ENCODE peak calls at places on chromosomes 12 and 14, in four cellular contexts. W is aorta, J is sigmoid colon, C is upper lobe of right lung. K is an unnamed sample.

GRCh38 chr12:6328045-6328779 is 13.7 kb downstream of the TNFRSF1A start:
- DNase-seq in C (no peak), J (no peak), W (no peak), K (no peak)

GRCh38 chr14:58747181-58747580 is 109.4 kb downstream of the DACT1 start:
- DNase-seq in C (peak; percentile 73), J (peak; percentile 84), W (no peak), K (no peak)

GRCh38 chr12:10701226-10701681 is 21.9 kb downstream of the YBX3 start:
- DNase-seq in W (no peak), J (no peak), C (no peak), K (no peak)

GRCh38 chr12:20421338-20421890 is 53.1 kb downstream of the PDE3A start:
- DNase-seq in C (no peak), W (no peak), J (no peak), K (no peak)

GRCh38 chr14:79407572-79407971 is 803.7 kb downstream of the DIO2 start:
- DNase-seq in C (no peak), J (no peak), W (no peak), K (no peak)

GRCh38 chr14:53828820-53829219 is 127.8 kb downstream of the BMP4 start:
- DNase-seq in W (no peak), C (no peak), J (no peak), K (no peak)

GRCh38 chr12:113246478-113247122 is 25.3 kb downstream of the TPCN1 start:
- DNase-seq in W (no peak), J (no peak), C (no peak), K (peak; percentile 64)

GRCh38 chr14:99780690-99781089 is 12.5 kb upstream of the EML1 start:
- DNase-seq in W (no peak), C (no peak), J (no peak), K (no peak)

GRCh38 chr14:55160989-55161388 is 30.4 kb downstream of the DLGAP5 start:
- DNase-seq in C (no peak), W (no peak), J (no peak), K (peak; percentile 15)

GRCh38 chr14:104110491-104111209 is 25.1 kb downstream of the ASPG start:
- DNase-seq in C (peak; percentile 63), J (no peak), W (peak; percentile 77), K (peak; percentile 63)

GRCh38 chr14:61537567-61538463 is 157.5 kb upstream of the HIF1A start:
- DNase-seq in W (no peak), J (no peak), C (no peak), K (peak; percentile 62)

GRCh38 chr14:106786697-106787096 is 1260.3 kb downstream of the TMEM121 start:
- DNase-seq in C (no peak), J (no peak), W (no peak), K (no peak)

GRCh38 chr12:54300732-54301427 is at the start of gene NFE2:
- DNase-seq in J (no peak), C (peak; percentile 83), W (peak; percentile 88), K (peak; percentile 90)

GRCh38 chr12:90004319-90005074 is 295.9 kb upstream of the ATP2B1 start:
- DNase-seq in J (no peak), C (no peak), W (no peak), K (peak; percentile 2)

DNA sequence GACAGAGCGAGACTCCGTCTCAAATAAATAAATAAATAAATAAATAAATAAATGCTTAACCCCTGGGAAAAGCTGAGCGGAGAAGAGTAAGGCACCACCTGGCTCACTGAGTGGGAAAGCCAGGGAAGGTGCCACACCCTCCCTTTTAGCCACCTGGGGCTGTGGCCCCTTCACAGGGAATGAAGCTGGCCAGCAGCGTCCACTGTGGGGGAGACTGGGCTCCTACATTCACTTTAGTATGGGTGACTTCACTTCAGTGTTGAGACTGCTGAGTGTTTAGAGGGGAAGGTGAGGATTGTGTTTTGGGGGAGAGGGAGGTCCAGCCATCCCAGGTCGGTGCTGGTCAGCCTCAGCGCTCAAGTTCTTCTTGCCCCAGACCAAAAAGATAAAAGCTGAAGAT is 1.5 kb downstream of the NAB2 start:
- DNase-seq in C (no peak), J (peak; percentile 66), W (peak; percentile 57), K (peak; percentile 30)
- H3K4me3 ChIP-seq in C (peak overlapping the region; percentile 88), J (peak overlapping the region; percentile 88), W (peak overlapping the region; percentile 92), K (no peak overlapping the region)

GRCh38 chr14:89307409-89307808 is 109.6 kb downstream of the FOXN3 start:
- DNase-seq in J (no peak), W (no peak), C (no peak), K (no peak)
- H3K4me3 ChIP-seq in J (no peak overlapping the region), W (no peak overlapping the region), C (no peak overlapping the region), K (no peak overlapping the region)

GRCh38 chr12:57625261-57626032 is 7.6 kb downstream of the B4GALNT1 start:
- DNase-seq in C (no peak), J (peak; percentile 32), W (no peak), K (peak; percentile 12)
- H3K4me3 ChIP-seq in C (no peak overlapping the region), J (no peak overlapping the region), W (no peak overlapping the region), K (no peak overlapping the region)

GRCh38 chr14:24052656-24053547 is 1.1 kb downstream of the CARMIL3 start:
- DNase-seq in W (peak; percentile 68), C (no peak), J (no peak), K (peak; percentile 24)
- H3K4me3 ChIP-seq in W (peak overlapping the region; percentile 45), C (peak overlapping the region; percentile 71), J (peak overlapping the region; percentile 48), K (no peak overlapping the region)

DNA sequence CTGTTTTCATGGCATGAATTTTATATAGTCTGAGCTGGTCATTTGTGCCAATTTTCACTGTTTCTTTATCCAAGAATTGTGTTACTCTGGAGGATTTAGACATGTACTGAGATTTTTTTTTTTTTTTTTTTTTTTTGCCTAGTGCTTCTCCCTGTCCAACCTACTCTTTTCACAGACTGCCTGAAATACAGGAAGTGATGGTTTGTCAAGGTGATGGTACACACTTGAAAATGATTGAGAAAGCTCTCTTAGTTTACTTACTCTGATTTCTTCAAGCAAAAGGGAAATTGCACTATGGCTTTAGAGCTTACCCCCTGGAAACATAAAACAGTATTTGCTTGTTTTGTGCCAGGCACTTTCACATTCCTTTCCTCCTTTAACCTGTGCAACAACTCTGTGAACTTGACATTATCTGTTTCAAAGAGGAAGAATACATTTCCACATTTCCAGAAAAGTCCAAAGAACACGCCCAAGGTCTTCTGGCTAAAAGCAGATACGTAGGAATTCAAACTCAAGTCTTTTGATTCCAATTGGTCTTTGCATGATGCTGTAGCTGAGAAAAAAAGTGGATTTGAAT is 181.1 kb downstream of the SLC15A5 start:
- DNase-seq in J (no peak), C (no peak), W (no peak), K (no peak)
- H3K4me3 ChIP-seq in J (no peak overlapping the region), C (no peak overlapping the region), W (no peak overlapping the region), K (no peak overlapping the region)

DNA sequence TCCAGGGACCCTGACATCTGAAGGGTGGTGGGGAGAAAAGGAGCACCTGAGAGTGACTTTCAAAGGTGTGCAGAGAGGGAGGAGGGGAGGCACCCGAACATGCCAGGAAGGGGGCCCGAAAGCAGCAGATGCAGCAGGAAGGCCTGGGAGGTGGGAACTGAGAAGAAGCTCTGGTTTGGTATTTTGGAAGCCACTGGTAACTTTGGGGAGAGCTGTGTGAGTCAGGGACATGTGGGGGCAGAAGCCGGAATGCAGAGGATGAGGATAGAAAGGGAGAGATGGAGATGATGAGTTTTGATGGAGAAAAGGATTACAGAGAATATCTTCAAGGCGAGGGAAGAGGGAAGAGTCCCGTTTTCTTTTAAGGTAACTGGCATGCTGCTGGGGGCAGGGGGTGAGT is 50.1 kb downstream of the NRXN3 start:
- DNase-seq in C (no peak), J (peak; percentile 12), W (no peak), K (no peak)
- H3K4me3 ChIP-seq in C (no peak overlapping the region), J (no peak overlapping the region), W (no peak overlapping the region), K (no peak overlapping the region)

GRCh38 chr12:49092086-49092815 is 2.4 kb downstream of the DHH start:
- DNase-seq in J (no peak), C (no peak), W (peak; percentile 81), K (peak; percentile 92)

GRCh38 chr12:49094966-49095365 is 365 bp upstream of the DHH start:
- DNase-seq in W (peak; percentile 68), C (no peak), J (no peak), K (no peak)

GRCh38 chr12:49093746-49094103 is 876 bp downstream of the DHH start:
- DNase-seq in W (peak; percentile 71), J (no peak), C (no peak), K (peak; percentile 81)

GRCh38 chr12:49092816-49093406 is 1.7 kb downstream of the DHH start:
- DNase-seq in C (no peak), J (no peak), W (peak; percentile 10), K (no peak)

GRCh38 chr12:49094104-49094948 is at the start of gene DHH:
- DNase-seq in J (no peak), C (peak; percentile 74), W (peak; percentile 81), K (peak; percentile 92)
- H3K4me3 ChIP-seq in J (peak within 1 kb of the TSS; percentile 15), C (peak within 1 kb of the TSS; percentile 22), W (no peak within 1 kb of the TSS), K (peak within 1 kb of the TSS; percentile 28)